ENCODE peak calls at places on chromosomes 11 and 22, in ten cellular contexts. D is uterus; E is NCI-H1436; H is astrocyte; B is AG04449; Q is HS-27A; M is NCI-H748 treated with DMSO at 0.1 percent for 48 hours; R is stimulated activated CD4-positive, alpha-beta T cell treated with anti-CD3 and anti-CD28 coated beads, Interleukin-4, amount 100 ng/mL, for 4 hours; Y is NCI-H1417; L is NCI-H460. A is an unnamed sample.

GRCh38 chr11:60265373-60266214 is 14.9 kb upstream of the MS4A4A start:
- DNase-seq in D (no peak), E (peak; percentile 10), H (no peak), B (no peak), Q (peak; percentile 19), M (peak; percentile 5), R (no peak), Y (peak; percentile 81), L (peak; percentile 18), A (no peak)

GRCh38 chr11:86243377-86243776 is 1.2 kb upstream of the EED start:
- DNase-seq in D (no peak), E (no peak), H (no peak), B (no peak), Q (no peak), M (no peak), R (no peak), Y (no peak), L (no peak), A (no peak)

GRCh38 chr11:1770528-1770927 is 6.8 kb upstream of the CTSD start:
- DNase-seq in D (no peak), E (no peak), H (no peak), B (no peak), Q (no peak), M (no peak), R (no peak), Y (no peak), L (no peak), A (no peak)

GRCh38 chr11:15212876-15213275 is 98.2 kb downstream of the INSC start:
- DNase-seq in D (no peak), E (no peak), H (no peak), B (no peak), Q (no peak), M (no peak), R (no peak), Y (no peak), L (no peak), A (no peak)

GRCh38 chr11:109972181-109972715 is 120.9 kb upstream of the ZC3H12C start:
- DNase-seq in D (no peak), E (no peak), H (no peak), B (no peak), Q (no peak), M (no peak), R (no peak), Y (peak; percentile 6), L (no peak), A (no peak)

GRCh38 chr11:134997652-134998320 is 585.7 kb upstream of the B3GAT1 start:
- DNase-seq in D (no peak), E (no peak), H (no peak), B (no peak), Q (no peak), M (no peak), R (no peak), Y (no peak), L (no peak), A (no peak)

GRCh38 chr11:3808846-3809623 is 675 bp downstream of the PGAP2 start:
- DNase-seq in D (no peak), E (peak; percentile 5), H (peak; percentile 17), B (no peak), Q (no peak), M (peak; percentile 21), R (peak; percentile 37), Y (peak; percentile 62), L (peak; percentile 31), A (no peak)

GRCh38 chr11:22634897-22635629 is 9.4 kb upstream of the FANCF start:
- DNase-seq in D (no peak), E (no peak), H (peak; percentile 7), B (no peak), Q (peak; percentile 22), M (no peak), R (no peak), Y (peak; percentile 38), L (no peak), A (no peak)

GRCh38 chr11:70804174-70804855 is 406.0 kb downstream of the CTTN start:
- DNase-seq in D (no peak), E (no peak), H (no peak), B (no peak), Q (no peak), M (no peak), R (no peak), Y (no peak), L (no peak), A (no peak)

GRCh38 chr11:88464528-88464927 is 127.0 kb upstream of the CTSC start:
- DNase-seq in D (no peak), E (no peak), H (no peak), B (no peak), Q (no peak), M (no peak), R (no peak), Y (no peak), L (no peak), A (no peak)

GRCh38 chr22:35842954-35843353 is 125.3 kb downstream of the APOL5 start:
- DNase-seq in D (no peak), E (no peak), H (peak; percentile 11), B (no peak), Q (peak; percentile 19), M (no peak), R (no peak), Y (peak; percentile 18), L (peak; percentile 63), A (no peak)

GRCh38 chr22:36015806-36016519 is 12.7 kb downstream of the RBFOX2 start:
- DNase-seq in D (no peak), E (no peak), H (peak; percentile 46), B (no peak), Q (no peak), M (no peak), R (no peak), Y (no peak), L (no peak), A (no peak)

GRCh38 chr11:6127881-6128280 is 20.4 kb downstream of the OR56B4 start:
- DNase-seq in D (no peak), E (no peak), H (no peak), B (no peak), Q (no peak), M (no peak), R (no peak), Y (no peak), L (no peak), A (no peak)

GRCh38 chr11:38416141-38416540 is 1818.1 kb upstream of the RAG2 start:
- DNase-seq in D (no peak), E (no peak), H (peak; percentile 25), B (no peak), Q (no peak), M (no peak), R (no peak), Y (no peak), L (no peak), A (no peak)

GRCh38 chr22:22061085-22062077 is 78.8 kb upstream of the TOP3B start:
- DNase-seq in D (peak; percentile 77), E (peak; percentile 32), H (peak; percentile 2), B (no peak), Q (no peak), M (no peak), R (no peak), Y (peak; percentile 30), L (no peak), A (no peak)

GRCh38 chr11:9001736-9002135 is 2.1 kb downstream of the NRIP3 start:
- DNase-seq in D (no peak), E (no peak), H (peak; percentile 84), B (peak; percentile 67), Q (peak; percentile 59), M (no peak), R (peak; percentile 57), Y (no peak), L (peak; percentile 78), A (peak; percentile 15)

GRCh38 chr11:115739878-115740277 is 235.7 kb upstream of the CADM1 start:
- DNase-seq in D (no peak), E (no peak), H (no peak), B (no peak), Q (no peak), M (no peak), R (no peak), Y (no peak), L (no peak), A (no peak)

GRCh38 chr22:29073618-29074275 is 912 bp downstream of the KREMEN1 start:
- DNase-seq in D (peak; percentile 40), E (no peak), H (no peak), B (no peak), Q (no peak), M (no peak), R (peak; percentile 50), Y (no peak), L (no peak), A (no peak)

GRCh38 chr11:113494021-113494420 is 18.8 kb upstream of the DRD2 start:
- DNase-seq in D (no peak), E (no peak), H (no peak), B (no peak), Q (no peak), M (no peak), R (no peak), Y (no peak), L (no peak), A (no peak)

GRCh38 chr11:46903846-46904245 is 14.5 kb downstream of the LRP4 start:
- DNase-seq in D (no peak), E (no peak), H (no peak), B (no peak), Q (no peak), M (no peak), R (no peak), Y (peak; percentile 69), L (no peak), A (no peak)

GRCh38 chr11:6320411-6321207 is at the start of gene CAVIN3:
- DNase-seq in D (peak; percentile 89), E (no peak), H (peak; percentile 78), B (no peak), Q (peak; percentile 75), M (no peak), R (no peak), Y (no peak), L (no peak), A (peak; percentile 49)

GRCh38 chr11:56750190-56750589 is 1.7 kb upstream of the OR9G4 start:
- DNase-seq in D (no peak), E (no peak), H (no peak), B (no peak), Q (no peak), M (no peak), R (no peak), Y (no peak), L (no peak), A (no peak)

GRCh38 chr11:126440792-126441514 is 85.5 kb downstream of the ST3GAL4 start:
- DNase-seq in D (peak; percentile 84), E (peak; percentile 76), H (peak; percentile 28), B (no peak), Q (no peak), M (peak; percentile 18), R (peak; percentile 60), Y (peak; percentile 91), L (peak; percentile 64), A (peak; percentile 52)

A was measured in activated T-helper 9 cell treated with anti-CD3 and anti-CD28 coated beads, Interleukin-2, amount 50 U/mL, for 16 hours.